ENCODE peak calls at places on chromosomes 3 and 15, in six cellular contexts. T, H, J, G, U and Y are unnamed samples.

GRCh38 chr3:38108649-38109579 is 28.0 kb downstream of the ACAA1 start:
- DNase-seq in U (no peak), G (no peak), T (no peak), J (no peak), H (no peak), Y (no peak)

GRCh38 chr15:52095597-52096262 is 16.8 kb downstream of the BCL2L10 start:
- DNase-seq in U (no peak), J (no peak), T (no peak), H (peak; percentile 48), G (peak; percentile 95), Y (no peak)

GRCh38 chr3:73500321-73500720 is 124.4 kb downstream of the PDZRN3 start:
- DNase-seq in U (no peak), H (no peak), G (peak; percentile 68), T (no peak), J (no peak), Y (no peak)

GRCh38 chr15:93047621-93048425 is 41.2 kb downstream of the RGMA start:
- DNase-seq in T (no peak), G (no peak), U (no peak), H (no peak), J (no peak), Y (no peak)

GRCh38 chr3:79354179-79354688 is 413.6 kb downstream of the ROBO1 start:
- DNase-seq in T (no peak), H (no peak), U (no peak), G (no peak), J (no peak), Y (no peak)

GRCh38 chr3:189688296-189688695 is 57.1 kb downstream of the TP63 start:
- DNase-seq in G (no peak), J (no peak), U (no peak), H (no peak), T (no peak), Y (no peak)

GRCh38 chr15:43903864-43904290 is 77.1 kb downstream of the WDR76 start:
- DNase-seq in U (peak; percentile 71), J (peak; percentile 77), H (peak; percentile 34), G (peak; percentile 65), T (peak; percentile 89), Y (peak; percentile 68)

GRCh38 chr15:79172801-79173460 is 82.4 kb upstream of the RASGRF1 start:
- DNase-seq in T (no peak), G (no peak), J (no peak), U (no peak), H (no peak), Y (no peak)

GRCh38 chr3:150747909-150748568 is 14.9 kb downstream of the SIAH2 start:
- DNase-seq in H (no peak), G (peak; percentile 44), T (no peak), U (no peak), J (no peak), Y (no peak)

GRCh38 chr3:108091498-108092259 is 848 bp upstream of the CD47 start:
- DNase-seq in U (peak; percentile 38), G (no peak), T (peak; percentile 31), J (peak; percentile 40), H (no peak), Y (no peak)

GRCh38 chr3:176930942-176931341 is 266.3 kb downstream of the TBL1XR1 start:
- DNase-seq in J (no peak), T (no peak), U (no peak), H (no peak), G (no peak), Y (no peak)

GRCh38 chr15:78320173-78320572 is 20.0 kb upstream of the CRABP1 start:
- DNase-seq in T (no peak), G (no peak), U (no peak), J (no peak), H (no peak), Y (no peak)

GRCh38 chr15:61426466-61426865 is 197.4 kb upstream of the RORA start:
- DNase-seq in G (no peak), T (peak; percentile 22), J (no peak), U (no peak), H (no peak), Y (no peak)

GRCh38 chr15:79007066-79007465 is 62.2 kb upstream of the CTSH start:
- DNase-seq in T (peak; percentile 71), J (no peak), G (peak; percentile 32), H (peak; percentile 48), U (peak; percentile 47), Y (no peak)

GRCh38 chr3:161854232-161854771 is 357.7 kb downstream of the OTOL1 start:
- DNase-seq in J (no peak), H (peak; percentile 91), G (peak; percentile 45), U (peak; percentile 23), T (peak; percentile 24), Y (no peak)

GRCh38 chr15:61335998-61336648 is 107.0 kb upstream of the RORA start:
- DNase-seq in G (no peak), T (no peak), J (no peak), U (no peak), H (no peak), Y (no peak)